ENCODE peak calls at places on chromosomes 12 and 14, in four cellular contexts. P, V, Z and J are unnamed samples.
A peak's percentile ranks its signal among the peaks of the same experiment; 100 is the strongest.

GRCh38 chr12:4288296-4289019 is 14.9 kb downstream of the CCND2 start:
- DNase-seq in P (no peak), V (no peak), Z (no peak), J (no peak)

GRCh38 chr12:118061011-118061875 is at the start of gene WSB2:
- DNase-seq in V (no peak), P (peak; percentile 79), Z (peak; percentile 57), J (peak; percentile 51)

GRCh38 chr12:19841451-19841850 is 402.2 kb downstream of the AEBP2 start:
- DNase-seq in Z (peak; percentile 52), V (peak; percentile 32), P (peak; percentile 34), J (peak; percentile 38)

GRCh38 chr12:4858385-4858784 is 51.3 kb upstream of the KCNA1 start:
- DNase-seq in Z (no peak), V (no peak), P (no peak), J (no peak)

GRCh38 chr12:49702676-49703228 is 4.5 kb downstream of the FMNL3 start:
- DNase-seq in Z (no peak), V (no peak), P (no peak), J (no peak)

GRCh38 chr14:94888108-94888507 is 118.2 kb upstream of the GSC start:
- DNase-seq in V (no peak), P (no peak), Z (no peak), J (no peak)

GRCh38 chr12:100651694-100652093 is 78.2 kb downstream of the GAS2L3 start:
- DNase-seq in P (no peak), V (no peak), Z (no peak), J (peak; percentile 21)

GRCh38 chr12:58364389-58365086 is 423.2 kb downstream of the ATP23 start:
- DNase-seq in P (peak; percentile 93), Z (peak; percentile 99), V (peak; percentile 98), J (peak; percentile 99)

GRCh38 chr12:101792046-101792931 is 38.5 kb downstream of the GNPTAB start:
- DNase-seq in Z (peak; percentile 6), V (no peak), P (no peak), J (no peak)

GRCh38 chr12:122917508-122918227 is 21.7 kb upstream of the VPS37B start:
- DNase-seq in Z (peak; percentile 81), V (no peak), P (peak; percentile 88), J (peak; percentile 79)

GRCh38 chr14:74645735-74646134 is 33.7 kb upstream of the LTBP2 start:
- DNase-seq in Z (no peak), P (no peak), V (no peak), J (no peak)

GRCh38 chr12:62516932-62517331 is 50.3 kb downstream of the MON2 start:
- DNase-seq in Z (no peak), V (no peak), P (no peak), J (no peak)

GRCh38 chr12:14769462-14769836 is 33.8 kb downstream of the WBP11 start:
- DNase-seq in V (no peak), P (peak; percentile 41), Z (peak; percentile 23), J (peak; percentile 12)

GRCh38 chr14:51291016-51291415 is 51.0 kb downstream of the TMX1 start:
- DNase-seq in Z (no peak), P (no peak), V (no peak), J (no peak)

GRCh38 chr14:35532783-35533356 is 1.1 kb upstream of the INSM2 start:
- DNase-seq in P (peak; percentile 3), Z (no peak), V (no peak), J (no peak)
- H3K4me3 ChIP-seq in P (peak overlapping the region; percentile 60), Z (peak overlapping the region; percentile 50), V (peak overlapping the region; percentile 58), J (peak overlapping the region; percentile 58)

GRCh38 chr12:65879878-65880277 is 55.6 kb downstream of the HMGA2 start:
- DNase-seq in P (peak; percentile 78), Z (peak; percentile 88), V (peak; percentile 94), J (peak; percentile 93)

GRCh38 chr12:65881348-65881961 is 57.2 kb downstream of the HMGA2 start:
- DNase-seq in P (peak; percentile 84), Z (peak; percentile 89), V (peak; percentile 63), J (peak; percentile 89)

GRCh38 chr12:65885312-65885711 is 61.0 kb downstream of the HMGA2 start:
- DNase-seq in Z (peak; percentile 54), P (peak; percentile 68), V (no peak), J (peak; percentile 71)

GRCh38 chr12:65882504-65882903 is 58.2 kb downstream of the HMGA2 start:
- DNase-seq in V (no peak), P (no peak), Z (peak; percentile 60), J (peak; percentile 33)

DNA sequence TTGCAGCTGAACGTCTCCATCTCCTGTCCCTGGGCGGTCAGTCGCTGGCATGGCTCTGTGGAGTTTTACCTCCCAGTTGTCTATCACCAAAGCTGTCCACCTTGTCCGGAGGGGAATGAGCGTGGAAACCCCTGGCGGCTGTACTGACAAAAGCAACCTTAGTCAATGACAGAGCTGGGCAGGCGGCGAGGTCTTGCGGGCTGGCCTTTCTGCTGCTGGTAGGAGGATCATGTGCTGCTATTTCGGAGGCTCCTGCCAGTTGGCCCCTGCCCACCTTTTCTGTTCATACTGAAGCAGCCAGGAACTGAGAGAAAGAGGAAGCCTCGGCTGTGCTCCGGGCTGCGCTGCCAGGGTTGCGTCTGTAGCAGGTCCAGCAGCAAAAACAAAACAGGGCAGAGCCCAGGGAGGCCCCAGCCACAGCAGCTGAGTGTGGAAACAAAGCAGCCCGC is 57.7 kb downstream of the HMGA2 start:
- DNase-seq in V (no peak), Z (peak; percentile 70), P (peak; percentile 96), J (peak; percentile 80)
- TF ChIP-seq CTCF in V (peak; percentile 25), Z (peak; percentile 33), P (peak; percentile 21), J (peak; percentile 47)

GRCh38 chr14:91207008-91207407 is 37.5 kb downstream of the GPR68 start:
- DNase-seq in V (no peak), Z (no peak), P (no peak), J (no peak)
- H3K4me3 ChIP-seq in V (no peak overlapping the region), Z (no peak overlapping the region), P (no peak overlapping the region), J (no peak overlapping the region)

GRCh38 chr14:97891515-97891914 is 1094.3 kb downstream of the VRK1 start:
- DNase-seq in P (no peak), Z (no peak), V (no peak), J (no peak)

GRCh38 chr14:97900187-97900586 is 1103.0 kb downstream of the VRK1 start:
- DNase-seq in V (no peak), P (no peak), Z (no peak), J (no peak)

GRCh38 chr14:97894552-97894951 is 1097.4 kb downstream of the VRK1 start:
- DNase-seq in P (no peak), V (no peak), Z (no peak), J (no peak)
- TF ChIP-seq CTCF in P (no peak), V (no peak), Z (no peak), J (no peak)

GRCh38 chr12:16606117-16606200 is at the start of gene LMO3:
- DNase-seq in V (no peak), Z (no peak), P (no peak), J (no peak)

GRCh38 chr12:16603265-16603915 is 2.6 kb downstream of the LMO3 start:
- DNase-seq in Z (no peak), V (no peak), P (no peak), J (no peak)

GRCh38 chr12:16605666-16606116 is 271 bp downstream of the LMO3 start:
- DNase-seq in V (no peak), Z (peak; percentile 28), P (peak; percentile 59), J (peak; percentile 11)

GRCh38 chr12:16603916-16604575 is 1.9 kb downstream of the LMO3 start:
- DNase-seq in P (peak; percentile 59), Z (no peak), V (no peak), J (no peak)

DNA sequence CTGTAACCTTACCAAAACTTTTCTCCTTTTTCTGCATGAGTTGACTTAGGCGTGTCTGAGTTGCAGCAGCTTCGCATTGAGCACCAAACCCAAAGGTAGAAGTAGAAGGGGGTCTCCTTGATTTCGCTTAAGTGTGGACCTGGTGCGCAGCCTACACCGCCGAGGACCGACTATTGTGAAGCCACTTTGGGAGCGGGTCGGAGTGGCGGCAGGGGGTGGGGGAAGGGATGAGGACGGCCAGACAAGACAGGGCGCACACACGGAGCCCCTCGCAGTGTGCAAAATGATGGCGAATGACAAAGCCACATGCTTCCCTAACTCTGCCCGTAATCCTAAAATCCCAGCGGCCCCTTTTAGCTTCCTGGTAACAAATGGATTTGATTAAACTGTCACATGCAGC is 1.1 kb downstream of the LMO3 start:
- DNase-seq in P (no peak), V (no peak), Z (peak; percentile 2), J (no peak)
- H3K4me3 ChIP-seq in P (peak overlapping the region; percentile 63), V (no peak overlapping the region), Z (no peak overlapping the region), J (no peak overlapping the region)

DNA sequence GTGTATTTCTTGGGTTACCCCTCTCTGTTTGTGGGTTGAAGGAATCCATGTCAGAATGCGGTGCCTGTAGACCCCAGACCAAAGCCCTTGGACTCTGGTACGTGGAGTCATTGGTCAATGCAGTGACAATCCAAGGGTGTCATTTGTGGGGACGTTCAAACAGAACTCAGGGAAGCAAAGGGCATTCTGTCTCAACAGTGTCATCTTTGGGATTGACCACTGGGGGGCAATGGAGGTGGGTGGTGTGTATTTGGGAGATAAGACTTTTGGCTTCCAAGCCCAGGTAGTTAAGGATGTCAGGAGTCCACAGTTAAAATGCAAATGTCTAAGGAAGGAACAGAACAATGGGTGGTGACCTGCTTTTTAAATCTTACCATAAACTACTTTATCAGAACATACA is 54.6 kb upstream of the CCDC175 start:
- DNase-seq in V (no peak), P (no peak), Z (peak; percentile 11), J (no peak)
- TF ChIP-seq CTCF in V (peak; percentile 7), P (peak; percentile 21), Z (peak; percentile 39), J (peak; percentile 33)

DNA sequence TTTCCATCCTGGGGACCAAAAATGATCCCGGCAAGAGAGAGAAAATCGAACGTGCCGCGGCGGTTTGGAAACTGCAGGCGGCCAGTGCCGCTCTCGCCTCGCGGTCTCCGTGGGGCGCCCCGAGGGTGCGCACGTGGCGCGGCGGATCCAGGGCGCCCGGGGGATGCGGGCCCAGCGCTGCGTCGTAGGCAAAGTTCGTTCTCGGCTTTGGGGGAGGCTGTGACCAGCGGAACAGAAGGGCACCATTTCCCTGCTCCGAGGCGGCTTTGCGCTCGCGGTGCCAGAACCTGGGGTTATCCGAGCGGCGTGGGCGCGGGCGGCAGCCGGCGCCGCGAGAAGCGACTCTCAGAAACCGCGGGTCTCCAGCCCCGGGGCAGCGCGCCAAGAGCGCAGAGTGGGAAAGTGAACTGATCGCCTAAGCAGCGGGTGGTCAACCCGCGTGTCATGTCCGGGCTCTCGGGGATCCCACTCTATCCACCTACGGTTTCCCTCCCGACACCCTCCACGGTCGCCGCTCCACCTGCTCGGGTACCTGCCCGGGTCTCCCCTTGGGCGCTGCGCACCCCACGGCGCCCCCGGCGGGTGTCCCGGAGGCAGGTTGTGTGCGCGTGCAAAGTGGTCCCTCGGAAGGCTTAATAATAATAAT is 1.1 kb downstream of the ESRRB start:
- DNase-seq in P (no peak), Z (no peak), V (no peak), J (no peak)
- H3K4me3 ChIP-seq in P (no peak overlapping the region), Z (no peak overlapping the region), V (no peak overlapping the region), J (no peak overlapping the region)

DNA sequence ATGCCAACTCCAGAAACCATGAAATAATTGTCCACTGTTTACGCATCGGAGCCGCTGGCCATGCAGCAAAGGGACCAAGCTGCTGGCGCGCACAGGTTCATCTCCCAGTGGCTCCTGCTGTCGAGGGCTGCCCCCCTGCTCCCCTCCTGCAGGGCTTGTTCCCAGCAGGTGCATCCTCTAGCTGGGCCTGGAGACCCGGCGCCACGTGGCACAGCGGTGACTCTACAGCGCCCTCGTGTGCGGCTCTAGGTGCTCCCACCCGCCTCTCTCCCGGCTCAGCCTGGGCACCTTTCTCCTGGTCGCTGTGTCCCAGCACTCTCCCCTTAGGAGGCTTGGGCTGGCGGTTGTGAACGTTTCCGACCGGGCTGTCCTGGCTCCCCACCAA is 37.5 kb upstream of the INF2 start:
- DNase-seq in Z (no peak), V (no peak), P (no peak), J (no peak)
- TF ChIP-seq CTCF in Z (no peak), V (no peak), P (no peak), J (no peak)